ENCODE peak calls at places on chromosomes 11 and 22, in seven cellular contexts. One of them, this sample, is unnamed.

GRCh38 chr11:64711138-64711943 is 11.7 kb downstream of the NRXN2 start:
- DNase-seq in H1: peak; percentile 54
- DNase-seq in transverse colon: no peak
- DNase-seq in A549: no peak
- DNase-seq in IMR-90: no peak
- DNase-seq in stomach: no peak
- DNase-seq in GM12891: no peak
- DNase-seq in this sample: no peak

GRCh38 chr22:49365910-49366309 is 461.8 kb downstream of the BRD1 start:
- DNase-seq in H1: no peak
- DNase-seq in transverse colon: no peak
- DNase-seq in A549: no peak
- DNase-seq in IMR-90: no peak
- DNase-seq in stomach: peak; percentile 14
- DNase-seq in GM12891: no peak
- DNase-seq in this sample: no peak

GRCh38 chr11:19800162-19800561 is 87.5 kb downstream of the NAV2 start:
- DNase-seq in H1: no peak
- DNase-seq in transverse colon: no peak
- DNase-seq in A549: no peak
- DNase-seq in IMR-90: no peak
- DNase-seq in stomach: no peak
- DNase-seq in GM12891: no peak
- DNase-seq in this sample: no peak

GRCh38 chr11:34234086-34234740 is 123.6 kb downstream of the ABTB2 start:
- DNase-seq in H1: peak; percentile 69
- DNase-seq in transverse colon: peak; percentile 79
- DNase-seq in A549: peak; percentile 84
- DNase-seq in IMR-90: peak; percentile 78
- DNase-seq in stomach: peak; percentile 58
- DNase-seq in GM12891: peak; percentile 38
- DNase-seq in this sample: peak; percentile 16

GRCh38 chr22:17079572-17079971 is 5.2 kb upstream of the IL17RA start:
- DNase-seq in H1: no peak
- DNase-seq in transverse colon: no peak
- DNase-seq in A549: no peak
- DNase-seq in IMR-90: peak; percentile 22
- DNase-seq in stomach: no peak
- DNase-seq in GM12891: no peak
- DNase-seq in this sample: no peak

GRCh38 chr11:46385169-46386004 is 3.9 kb downstream of the MDK start:
- DNase-seq in H1: no peak
- DNase-seq in transverse colon: no peak
- DNase-seq in A549: no peak
- DNase-seq in IMR-90: no peak
- DNase-seq in stomach: no peak
- DNase-seq in GM12891: no peak
- DNase-seq in this sample: no peak

GRCh38 chr11:65503923-65504670 is 5.3 kb downstream of the MALAT1 start:
- DNase-seq in H1: no peak
- DNase-seq in transverse colon: no peak
- DNase-seq in A549: peak; percentile 70
- DNase-seq in IMR-90: peak; percentile 59
- DNase-seq in stomach: no peak
- DNase-seq in GM12891: no peak
- DNase-seq in this sample: peak; percentile 29

GRCh38 chr11:116137753-116138152 is 633.5 kb upstream of the CADM1 start:
- DNase-seq in H1: no peak
- DNase-seq in transverse colon: no peak
- DNase-seq in A549: no peak
- DNase-seq in IMR-90: no peak
- DNase-seq in stomach: no peak
- DNase-seq in GM12891: no peak
- DNase-seq in this sample: no peak

GRCh38 chr22:44050766-44051747 is 27.0 kb downstream of the PARVB start:
- DNase-seq in H1: no peak
- DNase-seq in transverse colon: no peak
- DNase-seq in A549: no peak
- DNase-seq in IMR-90: no peak
- DNase-seq in stomach: no peak
- DNase-seq in GM12891: no peak
- DNase-seq in this sample: no peak

GRCh38 chr22:46066691-46067090 is 83.6 kb upstream of the PPARA start:
- DNase-seq in H1: no peak
- DNase-seq in transverse colon: peak; percentile 29
- DNase-seq in A549: no peak
- DNase-seq in IMR-90: no peak
- DNase-seq in stomach: peak; percentile 44
- DNase-seq in GM12891: no peak
- DNase-seq in this sample: peak; percentile 45

GRCh38 chr11:8832571-8833260 is 78.3 kb upstream of the AKIP1 start:
- DNase-seq in H1: no peak
- DNase-seq in transverse colon: no peak
- DNase-seq in A549: no peak
- DNase-seq in IMR-90: peak; percentile 83
- DNase-seq in stomach: peak; percentile 35
- DNase-seq in GM12891: no peak
- DNase-seq in this sample: no peak

GRCh38 chr11:63749624-63750023 is 19.0 kb downstream of the ZFTA start:
- DNase-seq in H1: no peak
- DNase-seq in transverse colon: no peak
- DNase-seq in A549: no peak
- DNase-seq in IMR-90: no peak
- DNase-seq in stomach: no peak
- DNase-seq in GM12891: no peak
- DNase-seq in this sample: no peak

GRCh38 chr11:12159351-12160099 is 49.1 kb downstream of the MICAL2 start:
- DNase-seq in H1: no peak
- DNase-seq in transverse colon: no peak
- DNase-seq in A549: peak; percentile 59
- DNase-seq in IMR-90: peak; percentile 97
- DNase-seq in stomach: no peak
- DNase-seq in GM12891: no peak
- DNase-seq in this sample: no peak

GRCh38 chr11:17721242-17721999 is 2.0 kb downstream of the MYOD1 start:
- DNase-seq in H1: no peak
- DNase-seq in transverse colon: no peak
- DNase-seq in A549: no peak
- DNase-seq in IMR-90: no peak
- DNase-seq in stomach: no peak
- DNase-seq in GM12891: no peak
- DNase-seq in this sample: no peak

GRCh38 chr11:11535611-11536010 is 86.2 kb downstream of the GALNT18 start:
- DNase-seq in H1: no peak
- DNase-seq in transverse colon: no peak
- DNase-seq in A549: no peak
- DNase-seq in IMR-90: no peak
- DNase-seq in stomach: no peak
- DNase-seq in GM12891: no peak
- DNase-seq in this sample: no peak

GRCh38 chr22:33986167-33986771 is 66.0 kb upstream of the LARGE1 start:
- DNase-seq in H1: no peak
- DNase-seq in transverse colon: no peak
- DNase-seq in A549: no peak
- DNase-seq in IMR-90: no peak
- DNase-seq in stomach: no peak
- DNase-seq in GM12891: peak; percentile 37
- DNase-seq in this sample: no peak

GRCh38 chr11:33716236-33716635 is 15.6 kb upstream of the C11orf91 start:
- DNase-seq in H1: no peak
- DNase-seq in transverse colon: no peak
- DNase-seq in A549: peak; percentile 62
- DNase-seq in IMR-90: no peak
- DNase-seq in stomach: no peak
- DNase-seq in GM12891: no peak
- DNase-seq in this sample: no peak

GRCh38 chr22:41966607-41967240 is 2.5 kb upstream of the SEPTIN3 start:
- DNase-seq in H1: no peak
- DNase-seq in transverse colon: peak; percentile 41
- DNase-seq in A549: peak; percentile 78
- DNase-seq in IMR-90: peak; percentile 88
- DNase-seq in stomach: peak; percentile 38
- DNase-seq in GM12891: peak; percentile 49
- DNase-seq in this sample: peak; percentile 28

GRCh38 chr11:47514825-47515647 is 37.9 kb downstream of the CELF1 start:
- DNase-seq in H1: no peak
- DNase-seq in transverse colon: no peak
- DNase-seq in A549: peak; percentile 26
- DNase-seq in IMR-90: peak; percentile 95
- DNase-seq in stomach: no peak
- DNase-seq in GM12891: no peak
- DNase-seq in this sample: no peak

GRCh38 chr11:26333906-26334305 is 2.0 kb downstream of the ANO3 start:
- DNase-seq in H1: no peak
- DNase-seq in transverse colon: no peak
- DNase-seq in A549: no peak
- DNase-seq in IMR-90: no peak
- DNase-seq in stomach: no peak
- DNase-seq in GM12891: no peak
- DNase-seq in this sample: no peak

GRCh38 chr11:1705121-1706052 is 8.4 kb downstream of the KRTAP5-6 start:
- DNase-seq in H1: no peak
- DNase-seq in transverse colon: no peak
- DNase-seq in A549: no peak
- DNase-seq in IMR-90: no peak
- DNase-seq in stomach: no peak
- DNase-seq in GM12891: no peak
- DNase-seq in this sample: peak; percentile 74

GRCh38 chr11:113506461-113506860 is 31.3 kb upstream of the DRD2 start:
- DNase-seq in H1: no peak
- DNase-seq in transverse colon: no peak
- DNase-seq in A549: no peak
- DNase-seq in IMR-90: no peak
- DNase-seq in stomach: no peak
- DNase-seq in GM12891: no peak
- DNase-seq in this sample: no peak

GRCh38 chr11:20125927-20126326 is 34.3 kb downstream of the DBX1 start:
- DNase-seq in H1: no peak
- DNase-seq in transverse colon: no peak
- DNase-seq in A549: peak; percentile 25
- DNase-seq in IMR-90: peak; percentile 79
- DNase-seq in stomach: no peak
- DNase-seq in GM12891: no peak
- DNase-seq in this sample: no peak

GRCh38 chr22:39646614-39647210 is 76.2 kb downstream of the CACNA1I start:
- DNase-seq in H1: no peak
- DNase-seq in transverse colon: no peak
- DNase-seq in A549: no peak
- DNase-seq in IMR-90: no peak
- DNase-seq in stomach: no peak
- DNase-seq in GM12891: no peak
- DNase-seq in this sample: no peak

GRCh38 chr22:21641417-21641794 is 696 bp upstream of the SDF2L1 start:
- DNase-seq in H1: no peak
- DNase-seq in transverse colon: peak; percentile 54
- DNase-seq in A549: peak; percentile 61
- DNase-seq in IMR-90: peak; percentile 55
- DNase-seq in stomach: peak; percentile 53
- DNase-seq in GM12891: no peak
- DNase-seq in this sample: no peak

GRCh38 chr11:72233056-72233772 is 8.6 kb downstream of the INPPL1 start:
- DNase-seq in H1: no peak
- DNase-seq in transverse colon: no peak
- DNase-seq in A549: no peak
- DNase-seq in IMR-90: no peak
- DNase-seq in stomach: no peak
- DNase-seq in GM12891: no peak
- DNase-seq in this sample: no peak
- TF ChIP-seq POLR2A in H1: no peak
- TF ChIP-seq POLR2A in transverse colon: no peak
- TF ChIP-seq POLR2A in A549: no peak
- TF ChIP-seq POLR2A in IMR-90: no peak
- TF ChIP-seq POLR2A in stomach: no peak
- TF ChIP-seq POLR2A in GM12891: no peak
- TF ChIP-seq POLR2A in this sample: no peak

GRCh38 chr22:31489632-31490495 is at the start of gene EIF4ENIF1:
- DNase-seq in H1: no peak
- DNase-seq in transverse colon: peak; percentile 89
- DNase-seq in A549: peak; percentile 80
- DNase-seq in IMR-90: peak; percentile 78
- DNase-seq in stomach: peak; percentile 87
- DNase-seq in GM12891: peak; percentile 88
- DNase-seq in this sample: peak; percentile 82
- TF ChIP-seq POLR2A in H1: no peak
- TF ChIP-seq POLR2A in transverse colon: peak; percentile 67
- TF ChIP-seq POLR2A in A549: peak; percentile 43
- TF ChIP-seq POLR2A in IMR-90: no peak
- TF ChIP-seq POLR2A in stomach: no peak
- TF ChIP-seq POLR2A in GM12891: no peak
- TF ChIP-seq POLR2A in this sample: peak; percentile 73

GRCh38 chr22:50714631-50715179 is 23.3 kb upstream of the ACR start:
- DNase-seq in H1: no peak
- DNase-seq in transverse colon: no peak
- DNase-seq in A549: no peak
- DNase-seq in IMR-90: no peak
- DNase-seq in stomach: no peak
- DNase-seq in GM12891: no peak
- DNase-seq in this sample: no peak
- TF ChIP-seq POLR2A in H1: no peak
- TF ChIP-seq POLR2A in transverse colon: no peak
- TF ChIP-seq POLR2A in A549: no peak
- TF ChIP-seq POLR2A in IMR-90: no peak
- TF ChIP-seq POLR2A in stomach: no peak
- TF ChIP-seq POLR2A in GM12891: no peak
- TF ChIP-seq POLR2A in this sample: no peak

GRCh38 chr11:6323291-6323905 is 3.1 kb upstream of the CAVIN3 start:
- DNase-seq in H1: no peak
- DNase-seq in transverse colon: no peak
- DNase-seq in A549: no peak
- DNase-seq in IMR-90: no peak
- DNase-seq in stomach: peak; percentile 32
- DNase-seq in GM12891: no peak
- DNase-seq in this sample: no peak

GRCh38 chr11:6321356-6321755 is 1.1 kb upstream of the CAVIN3 start:
- DNase-seq in H1: no peak
- DNase-seq in transverse colon: no peak
- DNase-seq in A549: no peak
- DNase-seq in IMR-90: no peak
- DNase-seq in stomach: no peak
- DNase-seq in GM12891: no peak
- DNase-seq in this sample: no peak

GRCh38 chr11:6320411-6321207 is at the start of gene CAVIN3:
- DNase-seq in H1: no peak
- DNase-seq in transverse colon: peak; percentile 59
- DNase-seq in A549: peak; percentile 51
- DNase-seq in IMR-90: peak; percentile 85
- DNase-seq in stomach: peak; percentile 70
- DNase-seq in GM12891: peak; percentile 13
- DNase-seq in this sample: peak; percentile 17

GRCh38 chr11:6319879-6320410 is 356 bp downstream of the CAVIN3 start:
- DNase-seq in H1: no peak
- DNase-seq in transverse colon: peak; percentile 81
- DNase-seq in A549: peak; percentile 82
- DNase-seq in IMR-90: peak; percentile 91
- DNase-seq in stomach: peak; percentile 86
- DNase-seq in GM12891: peak; percentile 35
- DNase-seq in this sample: peak; percentile 56

DNA sequence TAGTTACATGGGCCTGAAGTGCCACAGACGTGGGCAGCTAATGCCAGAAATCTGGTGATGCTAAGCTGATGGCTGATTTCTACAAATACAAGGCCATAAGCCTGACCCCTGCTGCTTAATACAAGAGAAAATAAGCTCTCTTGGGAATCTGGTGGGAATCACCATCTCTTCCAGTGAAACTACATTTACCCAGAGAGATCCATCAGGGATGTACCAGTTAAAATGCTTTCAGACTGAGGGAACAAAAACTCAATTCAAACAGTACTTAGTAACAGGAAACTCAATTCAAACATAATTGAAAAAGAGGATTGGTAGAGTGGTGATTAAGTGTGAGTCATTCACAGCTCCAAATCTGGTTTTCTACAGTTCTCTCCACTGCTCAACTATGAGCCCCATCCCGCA is 1.7 kb upstream of the CAVIN3 start:
- DNase-seq in H1: no peak
- DNase-seq in transverse colon: no peak
- DNase-seq in A549: no peak
- DNase-seq in IMR-90: peak; percentile 82
- DNase-seq in stomach: no peak
- DNase-seq in GM12891: no peak
- DNase-seq in this sample: no peak
- TF ChIP-seq POLR2A in H1: no peak
- TF ChIP-seq POLR2A in transverse colon: no peak
- TF ChIP-seq POLR2A in A549: no peak
- TF ChIP-seq POLR2A in IMR-90: no peak
- TF ChIP-seq POLR2A in stomach: no peak
- TF ChIP-seq POLR2A in GM12891: no peak
- TF ChIP-seq POLR2A in this sample: no peak

This sample was measured in prostate gland.